ENCODE peak calls at places on chromosomes 1 and 21, in ten cellular contexts. K is OCI-LY7; Q is CD8-positive, alpha-beta memory T cell; B is uterus; I is aorta; F is heart right ventricle; O is left ventricle myocardium inferior; A is CD4-positive, alpha-beta memory T cell; S is adrenal gland; J is breast epithelium. V is an unnamed sample. For H3K4me1, the result is how much of the 10 kb centered on the place peaks cover.

GRCh38 chr1:212667223-212668139 is 32.2 kb downstream of the BATF3 start:
- DNase-seq in J (no peak), B (peak), I (no peak), K (peak), Q (no peak), O (no peak), F (no peak), S (no peak), A (no peak), V (no peak)

GRCh38 chr21:37974081-37974480 is 57.8 kb upstream of the KCNJ6 start:
- DNase-seq in B (no peak), K (no peak), Q (no peak), F (no peak), J (no peak), S (no peak), O (no peak), A (no peak), I (no peak), V (no peak)

GRCh38 chr1:196858811-196859210 is 29.0 kb upstream of the CFHR4 start:
- DNase-seq in A (no peak), F (no peak), J (no peak), Q (no peak), B (no peak), S (no peak), K (no peak), I (no peak), O (no peak), V (no peak)

GRCh38 chr1:32684167-32684811 is 18.3 kb downstream of the SYNC start:
- DNase-seq in J (no peak), B (peak), I (no peak), F (no peak), O (no peak), S (no peak), K (no peak), Q (no peak), A (no peak), V (no peak)

GRCh38 chr1:5597991-5598823 is 394.0 kb downstream of the NPHP4 start:
- DNase-seq in J (no peak), B (no peak), O (no peak), A (no peak), K (peak), S (no peak), F (no peak), I (no peak), Q (no peak), V (no peak)

GRCh38 chr1:162943627-162944026 is 82.7 kb upstream of the CCDC190 start:
- DNase-seq in J (no peak), Q (no peak), K (no peak), O (no peak), S (no peak), I (no peak), B (no peak), F (no peak), A (no peak), V (no peak)

GRCh38 chr1:1021010-1021845 is 1.3 kb downstream of the AGRN start:
- DNase-seq in S (no peak), Q (no peak), A (no peak), B (no peak), I (no peak), F (peak), J (peak), O (peak), K (no peak), V (no peak)

GRCh38 chr1:172902861-172903381 is 147.8 kb downstream of the TNFSF18 start:
- DNase-seq in F (no peak), Q (no peak), B (no peak), K (no peak), O (no peak), J (no peak), A (no peak), I (no peak), S (no peak), V (no peak)

GRCh38 chr1:150364231-150365003 is 470 bp downstream of the RPRD2 start:
- DNase-seq in J (peak), F (peak), S (peak), B (peak), I (peak), Q (peak), O (peak), K (peak), A (peak), V (no peak)

GRCh38 chr1:67937651-67938050 is 104.4 kb upstream of the GNG12 start:
- DNase-seq in F (no peak), S (no peak), Q (no peak), K (no peak), B (no peak), A (no peak), O (no peak), I (no peak), J (no peak), V (no peak)

GRCh38 chr1:116755681-116756080 is 1.5 kb downstream of the CD2 start:
- DNase-seq in B (no peak), K (no peak), F (no peak), S (no peak), Q (no peak), A (no peak), I (no peak), O (no peak), J (no peak), V (no peak)

GRCh38 chr1:37716321-37716720 is 24.0 kb downstream of the CDCA8 start:
- DNase-seq in B (no peak), I (no peak), A (no peak), J (no peak), F (no peak), O (no peak), Q (no peak), K (no peak), S (no peak), V (no peak)

GRCh38 chr1:58883888-58884482 is 100.1 kb upstream of the JUN start:
- DNase-seq in O (no peak), S (no peak), F (no peak), A (no peak), J (no peak), I (no peak), K (no peak), Q (no peak), B (no peak), V (no peak)

GRCh38 chr1:227886993-227887696 is 60.6 kb downstream of the WNT9A start:
- DNase-seq in K (no peak), B (peak), J (no peak), F (peak), S (no peak), I (peak), A (peak), Q (no peak), O (peak), V (no peak)

GRCh38 chr1:168320805-168321577 is 40.3 kb downstream of the TBX19 start:
- DNase-seq in A (no peak), I (no peak), O (no peak), B (peak), F (no peak), K (no peak), Q (no peak), J (no peak), S (peak), V (no peak)

DNA sequence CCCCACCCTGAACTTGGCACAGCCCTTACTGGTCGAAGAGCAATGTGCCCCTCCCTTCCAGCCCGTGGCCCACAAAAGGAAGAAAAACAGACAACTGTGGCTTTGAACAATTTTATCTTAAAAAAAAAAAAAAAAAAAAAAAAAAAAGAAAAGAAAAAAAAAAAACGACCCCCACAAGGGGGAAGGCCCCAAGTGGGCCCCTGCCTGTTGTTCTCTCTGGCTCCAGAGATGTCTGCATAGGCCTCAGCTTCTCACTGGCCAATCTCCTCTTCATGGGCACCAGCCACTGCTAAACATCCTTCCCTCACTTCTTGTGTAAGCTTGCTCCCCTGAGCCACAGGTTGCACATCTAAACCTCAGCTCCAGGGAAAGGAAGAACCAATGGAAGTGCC is 386 bp upstream of the TSTD1 start:
- DNase-seq in A (no peak), J (no peak), B (no peak), F (no peak), Q (no peak), K (no peak), S (no peak), I (no peak), O (no peak), V (no peak)
- H3K4me3 ChIP-seq in A (peak), J (peak), B (no peak), F (peak), Q (peak), K (peak), S (peak), I (no peak), O (peak), V (peak)

GRCh38 chr1:229238674-229239415 is 32.1 kb upstream of the RAB4A start:
- DNase-seq in S (no peak), I (peak), J (no peak), F (peak), K (no peak), Q (no peak), B (no peak), O (no peak), A (no peak), V (no peak)

GRCh38 chr1:229234870-229235472 is 35.9 kb upstream of the RAB4A start:
- DNase-seq in I (no peak), B (no peak), A (no peak), F (no peak), Q (no peak), S (no peak), J (no peak), K (no peak), O (no peak), V (no peak)

GRCh38 chr1:229238231-229238630 is 32.7 kb upstream of the RAB4A start:
- DNase-seq in A (no peak), Q (no peak), F (no peak), O (no peak), I (no peak), S (no peak), B (no peak), J (no peak), K (no peak), V (no peak)

GRCh38 chr1:229240532-229240931 is 30.4 kb upstream of the RAB4A start:
- DNase-seq in B (no peak), J (no peak), O (no peak), I (no peak), K (no peak), S (no peak), Q (no peak), F (no peak), A (no peak), V (no peak)

GRCh38 chr1:229237320-229237719 is 33.6 kb upstream of the RAB4A start:
- DNase-seq in Q (no peak), F (no peak), B (no peak), S (no peak), O (no peak), I (no peak), A (no peak), K (no peak), J (no peak), V (no peak)
- H3K27ac ChIP-seq in Q (no peak), F (no peak), B (no peak), S (no peak), O (no peak), I (no peak), A (no peak), K (no peak), J (no peak), V (no peak)

GRCh38 chr1:154788886-154789285 is 81.2 kb downstream of the KCNN3 start:
- DNase-seq in A (no peak), Q (no peak), F (no peak), O (no peak), B (no peak), I (no peak), K (no peak), J (no peak), S (no peak), V (no peak)

GRCh38 chr1:154788241-154788870 is 81.7 kb downstream of the KCNN3 start:
- DNase-seq in A (no peak), Q (no peak), J (no peak), F (no peak), O (no peak), K (no peak), S (no peak), I (no peak), B (no peak), V (no peak)

GRCh38 chr1:154784924-154785531 is 85.1 kb downstream of the KCNN3 start:
- DNase-seq in O (no peak), J (no peak), I (peak), B (peak), F (no peak), Q (no peak), A (peak), S (no peak), K (peak), V (no peak)

GRCh38 chr1:154784416-154784815 is 85.7 kb downstream of the KCNN3 start:
- DNase-seq in F (no peak), Q (no peak), K (no peak), I (peak), S (no peak), J (no peak), O (no peak), B (no peak), A (no peak), V (no peak)

DNA sequence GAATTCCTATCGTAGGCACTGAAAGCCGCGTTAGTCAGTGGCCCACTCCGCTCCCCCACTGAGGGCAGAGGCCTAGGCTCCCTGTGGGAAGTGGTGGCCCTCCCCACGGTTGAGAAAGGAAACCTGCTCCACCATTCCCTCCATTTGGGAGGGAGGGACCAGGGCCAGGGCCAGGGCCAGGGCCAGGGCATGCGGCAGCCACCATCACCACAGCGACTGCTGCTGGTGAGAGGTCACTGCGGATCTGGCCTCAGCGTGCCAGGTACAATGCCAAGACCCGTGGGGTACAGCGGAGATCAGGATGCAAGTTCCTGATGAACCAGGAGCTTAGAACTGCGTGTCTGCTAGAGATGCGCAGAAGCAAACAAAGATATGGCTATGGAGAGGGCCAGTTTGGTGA is 82.9 kb downstream of the KCNN3 start:
- DNase-seq in F (no peak), J (no peak), S (no peak), O (no peak), A (no peak), B (no peak), Q (no peak), I (no peak), K (no peak), V (no peak)
- H3K4me1 ChIP-seq in F (under half), J (under half), S (under half), O (under half), A (under half), B (under half), Q (half or more), I (under half), K (under half), V (under half)

GRCh38 chr1:39645411-39646043 is 6.1 kb upstream of the HEYL start:
- DNase-seq in A (no peak), S (no peak), I (no peak), B (no peak), F (no peak), K (no peak), O (no peak), Q (no peak), J (no peak), V (no peak)

GRCh38 chr1:39643705-39644104 is 4.3 kb upstream of the HEYL start:
- DNase-seq in B (no peak), O (no peak), Q (no peak), S (no peak), I (no peak), F (no peak), A (no peak), K (no peak), J (no peak), V (no peak)

GRCh38 chr1:39640861-39641260 is 1.4 kb upstream of the HEYL start:
- DNase-seq in I (no peak), S (no peak), Q (no peak), K (no peak), B (no peak), A (no peak), O (no peak), F (no peak), J (no peak), V (no peak)

GRCh38 chr1:39639333-39640130 is at the start of gene HEYL:
- DNase-seq in I (peak), A (peak), K (no peak), J (no peak), B (peak), F (peak), O (peak), S (peak), Q (peak), V (no peak)

DNA sequence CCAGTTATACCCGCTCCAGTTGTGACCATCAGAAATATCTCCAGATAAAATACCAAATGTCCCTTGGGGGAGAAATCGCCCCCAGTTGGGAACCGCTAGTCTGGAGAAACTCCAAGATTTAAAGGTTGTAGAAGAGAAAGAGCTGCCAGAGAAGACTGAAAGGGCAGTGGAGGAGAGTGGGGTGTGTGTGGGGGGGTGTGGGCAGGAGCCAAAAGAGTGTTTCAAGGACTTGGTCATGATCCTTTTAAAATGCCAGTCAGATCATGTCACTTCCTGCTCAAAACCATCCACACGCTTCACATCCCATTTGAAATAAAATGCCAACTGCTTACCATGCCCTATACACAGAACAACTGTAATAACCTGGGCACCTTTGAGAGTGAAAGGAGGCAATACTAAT is 3.4 kb upstream of the HEYL start:
- DNase-seq in B (peak), Q (no peak), I (peak), O (no peak), F (no peak), A (no peak), J (no peak), K (no peak), S (no peak), V (no peak)
- H3K4me3 ChIP-seq in B (no peak), Q (no peak), I (no peak), O (no peak), F (no peak), A (no peak), J (no peak), K (no peak), S (no peak), V (no peak)

DNA sequence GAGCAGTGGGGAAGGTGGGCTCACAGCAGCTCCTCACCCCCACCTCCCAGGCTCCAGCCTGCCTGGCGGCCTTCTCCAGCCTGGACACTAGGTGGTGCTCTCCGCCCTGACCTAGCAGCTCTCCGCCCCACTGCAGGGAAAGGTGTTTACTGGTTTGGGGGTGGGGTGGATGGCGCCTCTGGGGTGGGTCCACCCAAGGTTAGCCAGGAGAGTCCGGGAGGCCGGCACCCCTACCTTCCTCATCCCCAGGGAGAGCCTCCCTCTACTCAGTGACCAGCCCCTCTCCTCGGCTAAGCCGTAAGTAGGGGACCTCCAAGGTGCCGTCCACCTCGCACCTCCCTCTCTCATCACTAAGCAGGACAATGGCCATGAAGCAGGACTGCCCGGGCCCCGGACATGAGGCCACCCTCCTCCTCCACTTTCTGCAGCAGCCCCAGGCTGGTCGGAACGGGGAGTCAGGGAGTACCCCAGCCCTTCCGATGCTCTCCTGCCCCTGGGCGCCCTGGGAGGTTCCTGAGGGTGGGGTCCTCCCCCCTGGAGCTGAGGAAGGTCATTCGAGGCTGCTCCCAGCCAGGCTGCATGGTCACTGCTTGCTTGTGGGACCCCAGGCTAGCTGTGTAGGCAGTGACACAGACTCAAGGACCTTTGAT is 101.4 kb upstream of the VAMP3 start:
- DNase-seq in J (no peak), F (peak), Q (peak), O (no peak), S (peak), B (no peak), A (peak), I (no peak), K (peak), V (peak)
- H3K27ac ChIP-seq in J (no peak), F (no peak), Q (no peak), O (peak), S (no peak), B (no peak), A (no peak), I (no peak), K (no peak), V (no peak)

GRCh38 chr1:201591348-201591747 is 52.4 kb downstream of the NAV1 start:
- DNase-seq in O (no peak), Q (no peak), A (no peak), B (no peak), F (no peak), J (no peak), I (no peak), S (no peak), K (no peak), V (no peak)

GRCh38 chr1:201589186-201589585 is 50.3 kb downstream of the NAV1 start:
- DNase-seq in B (no peak), O (no peak), S (no peak), A (no peak), K (no peak), F (no peak), Q (no peak), I (no peak), J (no peak), V (no peak)

GRCh38 chr1:201587729-201588128 is 48.8 kb downstream of the NAV1 start:
- DNase-seq in Q (no peak), O (no peak), I (no peak), J (no peak), S (no peak), A (no peak), B (no peak), F (no peak), K (no peak), V (no peak)

GRCh38 chr1:201591981-201592380 is 53.1 kb downstream of the NAV1 start:
- DNase-seq in K (no peak), A (no peak), I (no peak), O (no peak), F (no peak), J (no peak), B (no peak), S (no peak), Q (no peak), V (no peak)

DNA sequence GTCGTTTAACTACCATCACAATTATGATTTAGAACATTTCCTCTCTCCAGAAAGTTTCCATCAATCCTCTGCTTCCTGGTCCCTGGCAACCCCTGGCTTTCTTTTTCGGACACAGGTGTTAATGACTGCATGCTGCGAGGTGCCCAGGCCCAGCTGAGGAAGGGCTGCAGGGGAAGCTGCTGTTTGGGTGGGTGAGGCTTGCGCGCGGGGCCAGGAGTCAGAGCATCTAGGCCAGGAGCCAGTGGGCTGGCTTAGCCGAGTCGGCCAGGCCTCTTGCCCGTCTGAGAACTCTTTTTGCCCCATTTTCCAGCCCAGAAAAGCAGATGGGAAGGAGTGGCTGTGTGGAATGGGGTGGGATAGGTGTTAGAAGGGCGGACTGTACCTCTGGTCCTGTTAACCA is 51.5 kb downstream of the NAV1 start:
- DNase-seq in K (no peak), O (no peak), B (no peak), J (no peak), A (no peak), F (no peak), Q (no peak), S (no peak), I (no peak), V (no peak)
- H3K4me1 ChIP-seq in K (under half), O (under half), B (under half), J (under half), A (under half), F (under half), Q (under half), S (under half), I (under half), V (under half)

DNA sequence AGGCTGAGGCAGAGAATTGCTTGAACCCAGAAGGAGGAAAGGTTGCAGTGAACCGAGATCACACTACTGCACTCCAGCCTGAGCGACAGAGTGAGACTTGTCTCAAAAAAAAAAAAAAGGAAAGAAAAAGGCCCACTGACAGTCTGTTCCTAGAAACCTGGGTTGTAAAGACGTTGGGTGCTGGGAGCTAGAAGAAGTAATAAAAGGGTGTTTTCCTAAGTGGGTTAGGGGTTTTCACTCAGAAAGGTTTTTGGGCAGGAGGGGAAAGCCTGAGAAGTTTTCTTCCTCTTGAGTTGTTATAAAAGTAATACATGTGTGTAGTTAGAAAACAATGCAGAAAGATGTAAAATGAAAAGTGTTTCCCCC is 25.4 kb downstream of the CELA3A start:
- DNase-seq in S (no peak), B (no peak), O (no peak), Q (no peak), I (no peak), J (no peak), K (no peak), F (no peak), A (no peak), V (no peak)
- H3K4me3 ChIP-seq in S (no peak), B (no peak), O (no peak), Q (no peak), I (no peak), J (no peak), K (peak), F (no peak), A (no peak), V (no peak)